ENCODE peak calls at places on chromosomes 16 and 17, in eight cellular contexts. F, R, W, J, O, Y, L and U are unnamed samples.

GRCh38 chr16:87836844-87837581 is 32.3 kb downstream of the SLC7A5 start:
- DNase-seq in F (no peak), R (no peak), W (no peak), J (no peak), O (no peak), Y (no peak), L (peak), U (no peak)

GRCh38 chr16:82657786-82658185 is 31.0 kb downstream of the CDH13 start:
- DNase-seq in F (no peak), R (no peak), W (no peak), J (no peak), O (no peak), Y (no peak), L (no peak), U (no peak)

GRCh38 chr17:16352838-16353701 is at the start of gene CENPV:
- DNase-seq in F (peak), R (peak), W (peak), J (no peak), O (no peak), Y (peak), L (peak), U (peak)

GRCh38 chr17:11239379-11239970 is 1.5 kb upstream of the SHISA6 start:
- DNase-seq in F (no peak), R (no peak), W (no peak), J (no peak), O (no peak), Y (no peak), L (no peak), U (no peak)

GRCh38 chr17:17098426-17099035 is 56.3 kb downstream of the MPRIP start:
- DNase-seq in F (no peak), R (no peak), W (peak), J (peak), O (no peak), Y (no peak), L (no peak), U (no peak)

GRCh38 chr17:1620486-1620885 is 8.1 kb downstream of the SLC43A2 start:
- DNase-seq in F (no peak), R (no peak), W (no peak), J (no peak), O (no peak), Y (no peak), L (no peak), U (no peak)

GRCh38 chr16:84604477-84605013 is 13.3 kb downstream of the COTL1 start:
- DNase-seq in F (no peak), R (no peak), W (no peak), J (no peak), O (no peak), Y (no peak), L (no peak), U (no peak)

GRCh38 chr16:75376475-75376907 is 56.8 kb downstream of the CFDP1 start:
- DNase-seq in F (no peak), R (no peak), W (no peak), J (no peak), O (no peak), Y (no peak), L (no peak), U (no peak)

GRCh38 chr17:51217946-51218345 is 41.9 kb downstream of the MBTD1 start:
- DNase-seq in F (no peak), R (no peak), W (no peak), J (no peak), O (no peak), Y (no peak), L (no peak), U (no peak)

GRCh38 chr16:50025544-50025931 is 513 bp downstream of the CNEP1R1 start:
- DNase-seq in F (peak), R (peak), W (peak), J (no peak), O (no peak), Y (no peak), L (no peak), U (no peak)

GRCh38 chr16:14063618-14064581 is 7.2 kb upstream of the MRTFB start:
- DNase-seq in F (no peak), R (no peak), W (no peak), J (no peak), O (no peak), Y (no peak), L (no peak), U (no peak)

GRCh38 chr17:6831662-6832263 is at the start of gene TEKT1:
- DNase-seq in F (peak), R (peak), W (peak), J (peak), O (peak), Y (peak), L (peak), U (peak)

GRCh38 chr16:31870809-31871208 is 2.8 kb upstream of the ZNF267 start:
- DNase-seq in F (no peak), R (no peak), W (no peak), J (no peak), O (no peak), Y (no peak), L (no peak), U (no peak)

GRCh38 chr17:69227536-69227935 is 1.1 kb downstream of the ABCA10 start:
- DNase-seq in F (no peak), R (peak), W (no peak), J (no peak), O (no peak), Y (no peak), L (no peak), U (no peak)

GRCh38 chr16:72921106-72921505 is 126.8 kb downstream of the ZFHX3 start:
- DNase-seq in F (no peak), R (no peak), W (no peak), J (no peak), O (no peak), Y (no peak), L (no peak), U (no peak)

GRCh38 chr17:76154292-76154691 is 13.2 kb upstream of the FOXJ1 start:
- DNase-seq in F (no peak), R (no peak), W (no peak), J (no peak), O (no peak), Y (no peak), L (no peak), U (no peak)

GRCh38 chr17:32536736-32537646 is 50.2 kb downstream of the CDK5R1 start:
- DNase-seq in F (no peak), R (no peak), W (no peak), J (no peak), O (no peak), Y (no peak), L (no peak), U (peak)

GRCh38 chr16:84932691-84933090 is 78.6 kb downstream of the ZDHHC7 start:
- DNase-seq in F (no peak), R (no peak), W (no peak), J (no peak), O (no peak), Y (no peak), L (no peak), U (no peak)

GRCh38 chr17:285751-286422 is 66.7 kb downstream of the RPH3AL start:
- DNase-seq in F (no peak), R (no peak), W (no peak), J (no peak), O (no peak), Y (no peak), L (no peak), U (peak)

GRCh38 chr17:47717845-47718621 is 15.0 kb upstream of the TBX21 start:
- DNase-seq in F (peak), R (no peak), W (no peak), J (no peak), O (no peak), Y (no peak), L (no peak), U (no peak)

GRCh38 chr17:30274887-30275286 is 16.9 kb downstream of the BLMH start:
- DNase-seq in F (no peak), R (peak), W (no peak), J (no peak), O (no peak), Y (no peak), L (no peak), U (no peak)

GRCh38 chr17:38844261-38844757 is 9.2 kb downstream of the RPL23 start:
- DNase-seq in F (no peak), R (peak), W (no peak), J (no peak), O (no peak), Y (no peak), L (no peak), U (no peak)

GRCh38 chr16:3152022-3152272 is 17.1 kb downstream of the ZNF213 start:
- DNase-seq in F (peak), R (no peak), W (no peak), J (no peak), O (no peak), Y (no peak), L (no peak), U (no peak)